ENCODE peak calls at places on chromosomes 11 and 22, in six cellular contexts. R, L, G, V, B and A are unnamed samples.

GRCh38 chr22:48434156-48434867 is 1393.4 kb downstream of the BRD1 start:
- DNase-seq in R (no peak), L (no peak), G (no peak), V (no peak), B (no peak), A (no peak)

GRCh38 chr11:129840236-129840635 is 24.6 kb downstream of the TMEM45B start:
- DNase-seq in R (no peak), L (no peak), G (no peak), V (no peak), B (no peak), A (no peak)

GRCh38 chr11:12724301-12725046 is 50.3 kb downstream of the TEAD1 start:
- DNase-seq in R (no peak), L (peak; percentile 50), G (peak; percentile 70), V (peak; percentile 72), B (peak; percentile 59), A (no peak)

GRCh38 chr11:19576054-19576453 is 136.6 kb upstream of the NAV2 start:
- DNase-seq in R (no peak), L (no peak), G (no peak), V (no peak), B (peak; percentile 68), A (no peak)

GRCh38 chr22:31790240-31790639 is 36.4 kb downstream of the DEPDC5 start:
- DNase-seq in R (peak; percentile 83), L (no peak), G (no peak), V (no peak), B (no peak), A (no peak)

GRCh38 chr22:47098121-47098520 is 335.7 kb downstream of the TBC1D22A start:
- DNase-seq in R (no peak), L (no peak), G (no peak), V (no peak), B (no peak), A (no peak)

GRCh38 chr11:12893787-12894672 is 115.1 kb upstream of the RASSF10 start:
- DNase-seq in R (peak; percentile 52), L (peak; percentile 30), G (no peak), V (peak; percentile 73), B (peak; percentile 60), A (peak; percentile 2)

GRCh38 chr11:102762414-102762813 is 18.0 kb downstream of the MMP10 start:
- DNase-seq in R (no peak), L (no peak), G (no peak), V (peak; percentile 13), B (no peak), A (no peak)

GRCh38 chr11:86940122-86940777 is 14.9 kb downstream of the FZD4 start:
- DNase-seq in R (no peak), L (peak; percentile 48), G (peak; percentile 72), V (no peak), B (no peak), A (no peak)

GRCh38 chr11:36056160-36056751 is 112.4 kb downstream of the LDLRAD3 start:
- DNase-seq in R (no peak), L (peak; percentile 30), G (no peak), V (peak; percentile 66), B (no peak), A (no peak)

GRCh38 chr11:128451651-128452470 is 135.5 kb downstream of the ETS1 start:
- DNase-seq in R (no peak), L (peak; percentile 53), G (peak; percentile 70), V (peak; percentile 36), B (peak; percentile 74), A (no peak)

GRCh38 chr11:44954051-44954906 is 3.6 kb upstream of the TP53I11 start:
- DNase-seq in R (no peak), L (no peak), G (no peak), V (no peak), B (no peak), A (no peak)

GRCh38 chr11:61908730-61909622 is 8.4 kb downstream of the RAB3IL1 start:
- DNase-seq in R (no peak), L (peak; percentile 63), G (peak; percentile 85), V (peak; percentile 32), B (peak; percentile 32), A (peak; percentile 15)

GRCh38 chr11:57588038-57588710 is 9.3 kb upstream of the SERPING1 start:
- DNase-seq in R (no peak), L (no peak), G (no peak), V (no peak), B (no peak), A (no peak)

GRCh38 chr11:65653229-65654225 is 9.2 kb downstream of the RELA start:
- DNase-seq in R (no peak), L (no peak), G (no peak), V (no peak), B (peak; percentile 66), A (no peak)

GRCh38 chr11:84906995-84907394 is 720.1 kb downstream of the DLG2 start:
- DNase-seq in R (no peak), L (no peak), G (no peak), V (no peak), B (no peak), A (no peak)

GRCh38 chr11:66981976-66982578 is 7.0 kb downstream of the C11orf86 start:
- DNase-seq in R (no peak), L (peak; percentile 67), G (peak; percentile 92), V (no peak), B (peak; percentile 85), A (no peak)

GRCh38 chr11:57761301-57762234 is at the start of gene CTNND1:
- DNase-seq in R (no peak), L (peak; percentile 91), G (peak; percentile 92), V (peak; percentile 93), B (peak; percentile 83), A (no peak)

GRCh38 chr11:27673979-27674663 is 26.1 kb downstream of the BDNF start:
- DNase-seq in R (no peak), L (no peak), G (no peak), V (no peak), B (no peak), A (no peak)

GRCh38 chr11:127627629-127628462 is 627.3 kb upstream of the KIRREL3 start:
- DNase-seq in R (no peak), L (peak; percentile 35), G (no peak), V (no peak), B (no peak), A (no peak)

GRCh38 chr11:29009426-29009825 is 901.2 kb downstream of the METTL15 start:
- DNase-seq in R (no peak), L (no peak), G (no peak), V (no peak), B (no peak), A (no peak)

GRCh38 chr11:130439160-130439519 is 9.3 kb upstream of the ADAMTS15 start:
- DNase-seq in R (no peak), L (no peak), G (no peak), V (no peak), B (no peak), A (no peak)

GRCh38 chr11:41446566-41446965 is 12.9 kb downstream of the LRRC4C start:
- DNase-seq in R (no peak), L (no peak), G (no peak), V (no peak), B (no peak), A (no peak)

GRCh38 chr22:30573594-30574094 is 821 bp downstream of the GAL3ST1 start:
- DNase-seq in R (no peak), L (peak; percentile 42), G (no peak), V (no peak), B (no peak), A (no peak)

GRCh38 chr11:69343401-69344321 is 49.7 kb downstream of the MYEOV start:
- DNase-seq in R (no peak), L (peak; percentile 6), G (no peak), V (no peak), B (no peak), A (no peak)

DNA sequence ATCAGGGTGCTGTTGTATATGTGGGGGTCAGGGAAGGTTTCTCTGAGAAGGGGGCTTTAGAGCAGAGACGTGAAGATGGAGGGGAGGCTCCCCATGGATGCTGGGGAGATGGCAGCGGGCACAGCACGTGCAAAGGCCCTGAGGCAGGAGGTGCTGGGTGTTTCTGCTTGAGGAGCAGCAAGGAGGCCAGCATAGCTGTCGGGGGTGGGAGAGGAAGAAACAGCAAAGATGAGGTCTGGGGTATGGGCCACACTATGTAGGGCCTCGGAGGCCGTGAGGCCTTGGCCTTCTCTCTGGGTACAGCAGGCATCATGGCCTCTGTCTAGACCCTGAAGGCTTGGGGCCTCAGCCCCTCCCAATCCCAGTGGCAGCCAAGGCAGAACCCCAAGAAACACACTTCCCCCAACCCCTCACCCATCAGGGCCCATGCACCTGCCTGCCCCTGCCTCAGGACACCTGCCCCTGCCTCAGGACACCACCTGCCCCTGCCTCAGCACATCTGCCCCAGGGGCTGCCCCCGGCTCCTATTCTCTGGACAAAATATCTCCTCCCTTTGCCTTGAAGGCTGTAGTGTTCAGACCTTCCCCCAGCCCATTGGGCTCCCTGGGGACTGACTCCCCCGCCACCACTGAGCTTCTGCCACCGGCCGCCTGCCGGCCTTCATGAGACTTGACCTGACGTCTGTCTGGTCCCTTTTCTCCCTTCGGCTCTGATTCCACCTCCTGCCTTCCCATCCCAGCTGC is 6.2 kb downstream of the ALDH3B1 start:
- DNase-seq in R (no peak), L (no peak), G (no peak), V (no peak), B (no peak), A (no peak)
- H3K27ac ChIP-seq in R (no peak overlapping the region), L (no peak overlapping the region), G (no peak overlapping the region), V (no peak overlapping the region), B (peak overlapping the region; percentile 46), A (no peak overlapping the region)

GRCh38 chr11:43278302-43278956 is 33.4 kb upstream of the API5 start:
- DNase-seq in R (peak; percentile 38), L (no peak), G (no peak), V (peak; percentile 68), B (no peak), A (no peak)
- H3K4me1 ChIP-seq in R (no peaks in the 10 kb centered on the region), L (no peaks in the 10 kb centered on the region), G (no peaks in the 10 kb centered on the region), V (no peaks in the 10 kb centered on the region), B (no peaks in the 10 kb centered on the region), A (no peaks in the 10 kb centered on the region)

GRCh38 chr22:44732017-44732561 is 20.3 kb upstream of the ARHGAP8 start:
- DNase-seq in R (no peak), L (no peak), G (peak; percentile 14), V (no peak), B (no peak), A (no peak)
- H3K27ac ChIP-seq in R (no peak overlapping the region), L (no peak overlapping the region), G (no peak overlapping the region), V (no peak overlapping the region), B (no peak overlapping the region), A (no peak overlapping the region)

GRCh38 chr22:35900483-35901168 is 128.0 kb downstream of the RBFOX2 start:
- DNase-seq in R (no peak), L (no peak), G (no peak), V (no peak), B (no peak), A (no peak)

GRCh38 chr22:35905894-35906293 is 122.7 kb downstream of the RBFOX2 start:
- DNase-seq in R (no peak), L (no peak), G (no peak), V (no peak), B (no peak), A (no peak)

GRCh38 chr22:35904752-35905151 is 123.9 kb downstream of the RBFOX2 start:
- DNase-seq in R (no peak), L (no peak), G (no peak), V (no peak), B (no peak), A (no peak)

GRCh38 chr22:35903571-35904331 is 124.9 kb downstream of the RBFOX2 start:
- DNase-seq in R (no peak), L (no peak), G (no peak), V (no peak), B (no peak), A (no peak)

DNA sequence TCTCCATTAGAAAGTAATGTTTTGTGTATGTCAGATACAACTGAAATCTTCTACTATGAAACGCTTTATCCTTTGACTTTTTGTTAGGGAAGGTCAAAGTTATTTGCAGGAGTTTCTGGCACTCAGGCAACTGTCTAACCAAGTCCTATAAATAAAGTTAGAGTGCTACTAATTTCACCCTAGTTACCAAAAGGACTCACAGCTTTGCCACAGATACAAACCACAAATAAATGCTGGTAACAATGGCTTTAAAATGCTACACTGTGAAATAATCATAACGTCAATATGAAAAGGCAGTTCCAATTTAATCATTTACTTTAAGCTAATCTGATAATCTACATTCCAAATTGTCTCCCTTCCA is 124.3 kb downstream of the RBFOX2 start:
- DNase-seq in R (no peak), L (no peak), G (no peak), V (no peak), B (no peak), A (no peak)
- H3K4me1 ChIP-seq in R (peaks cover 79% of the 10 kb centered on the region), L (peaks cover 14% of the 10 kb centered on the region), G (peaks cover 42% of the 10 kb centered on the region), V (no peaks in the 10 kb centered on the region), B (peaks cover 19% of the 10 kb centered on the region), A (peaks cover 11% of the 10 kb centered on the region)